ENCODE peak calls at places on chromosomes 1 and 21, in nine cellular contexts. D is NCI-H345, G is cerebellar cortex, O is small intestine, I is T-helper 1 cell, P is midbrain, R is HS-5, T is GM12891, L is T1000. U is an unnamed sample.

GRCh38 chr1:17732475-17732874 is 22.7 kb upstream of the ACTL8 start:
- DNase-seq in D (no peak), G (no peak), O (no peak), I (no peak), P (no peak), R (peak; percentile 40), T (no peak), L (no peak), U (no peak)

GRCh38 chr1:182392045-182393028 is 747 bp upstream of the GLUL start:
- DNase-seq in D (peak; percentile 78), G (no peak), O (peak; percentile 20), I (no peak), P (peak; percentile 55), R (no peak), T (no peak), L (no peak), U (no peak)

GRCh38 chr1:81803423-81804103 is 2.8 kb downstream of the ADGRL2 start:
- DNase-seq in D (no peak), G (no peak), O (no peak), I (no peak), P (no peak), R (peak; percentile 29), T (no peak), L (no peak), U (peak; percentile 48)

GRCh38 chr1:161260346-161260745 is 1.8 kb downstream of the PCP4L1 start:
- DNase-seq in D (no peak), G (no peak), O (no peak), I (no peak), P (no peak), R (no peak), T (no peak), L (no peak), U (no peak)

GRCh38 chr21:42545745-42546144 is 32.1 kb downstream of the SLC37A1 start:
- DNase-seq in D (no peak), G (no peak), O (no peak), I (no peak), P (no peak), R (no peak), T (no peak), L (no peak), U (no peak)

GRCh38 chr1:80054129-80054528 is 1047.6 kb upstream of the ADGRL4 start:
- DNase-seq in D (peak; percentile 97), G (no peak), O (no peak), I (no peak), P (no peak), R (no peak), T (no peak), L (peak; percentile 21), U (peak; percentile 98)

GRCh38 chr1:94322696-94323095 is 85.3 kb upstream of the ARHGAP29 start:
- DNase-seq in D (no peak), G (no peak), O (no peak), I (no peak), P (no peak), R (no peak), T (no peak), L (no peak), U (peak; percentile 78)

GRCh38 chr1:184527402-184527801 is 140.6 kb downstream of the C1orf21 start:
- DNase-seq in D (no peak), G (no peak), O (no peak), I (no peak), P (no peak), R (no peak), T (no peak), L (no peak), U (no peak)

GRCh38 chr1:109821831-109822745 is 58.4 kb upstream of the EPS8L3 start:
- DNase-seq in D (no peak), G (no peak), O (no peak), I (no peak), P (no peak), R (no peak), T (no peak), L (no peak), U (no peak)

GRCh38 chr1:204380293-204380831 is 20.6 kb upstream of the PLEKHA6 start:
- DNase-seq in D (no peak), G (no peak), O (no peak), I (no peak), P (no peak), R (no peak), T (no peak), L (no peak), U (no peak)

GRCh38 chr1:153968400-153968799 is 698 bp downstream of the CREB3L4 start:
- DNase-seq in D (no peak), G (no peak), O (no peak), I (no peak), P (no peak), R (no peak), T (no peak), L (no peak), U (no peak)

GRCh38 chr1:149845416-149845815 is 54.0 kb upstream of the BOLA1 start:
- DNase-seq in D (no peak), G (peak; percentile 30), O (peak; percentile 5), I (no peak), P (no peak), R (no peak), T (no peak), L (no peak), U (no peak)

GRCh38 chr1:110746644-110747259 is 72.0 kb upstream of the KCNA3 start:
- DNase-seq in D (no peak), G (no peak), O (peak; percentile 10), I (peak; percentile 34), P (peak; percentile 40), R (no peak), T (no peak), L (peak; percentile 3), U (peak; percentile 44)

GRCh38 chr1:183291802-183292515 is 105.9 kb downstream of the LAMC2 start:
- DNase-seq in D (no peak), G (no peak), O (no peak), I (no peak), P (no peak), R (no peak), T (no peak), L (no peak), U (no peak)

GRCh38 chr1:202076050-202076511 is 46.6 kb upstream of the GPR37L1 start:
- DNase-seq in D (peak; percentile 37), G (no peak), O (peak; percentile 96), I (no peak), P (no peak), R (no peak), T (no peak), L (no peak), U (no peak)

GRCh38 chr21:45465611-45466329 is 60.8 kb downstream of the COL18A1 start:
- DNase-seq in D (no peak), G (no peak), O (no peak), I (no peak), P (no peak), R (no peak), T (no peak), L (no peak), U (no peak)

GRCh38 chr1:51574796-51575195 is 42.1 kb upstream of the OSBPL9 start:
- DNase-seq in D (no peak), G (peak; percentile 9), O (no peak), I (no peak), P (peak; percentile 46), R (no peak), T (no peak), L (no peak), U (no peak)

GRCh38 chr1:205298191-205298994 is 23.2 kb downstream of the NUAK2 start:
- DNase-seq in D (no peak), G (peak; percentile 87), O (no peak), I (no peak), P (no peak), R (peak; percentile 96), T (no peak), L (peak; percentile 88), U (peak; percentile 100)

GRCh38 chr1:24134376-24134775 is 8.6 kb downstream of the IL22RA1 start:
- DNase-seq in D (no peak), G (no peak), O (no peak), I (no peak), P (no peak), R (no peak), T (no peak), L (no peak), U (no peak)

GRCh38 chr1:184888505-184888904 is 85.8 kb downstream of the NIBAN1 start:
- DNase-seq in D (no peak), G (no peak), O (no peak), I (no peak), P (no peak), R (peak; percentile 63), T (no peak), L (no peak), U (peak; percentile 59)

GRCh38 chr1:20365421-20366075 is 74.9 kb downstream of the VWA5B1 start:
- DNase-seq in D (no peak), G (no peak), O (no peak), I (no peak), P (no peak), R (no peak), T (no peak), L (no peak), U (no peak)

GRCh38 chr1:151612506-151613274 is 840 bp downstream of the SNX27 start:
- DNase-seq in D (peak; percentile 51), G (peak; percentile 35), O (no peak), I (no peak), P (no peak), R (no peak), T (peak; percentile 25), L (no peak), U (no peak)

GRCh38 chr21:32335601-32336575 is 37.2 kb downstream of the MRAP start:
- DNase-seq in D (no peak), G (peak; percentile 6), O (no peak), I (no peak), P (peak; percentile 87), R (no peak), T (no peak), L (no peak), U (no peak)

GRCh38 chr1:44407430-44408180 is 2.5 kb downstream of the RNF220 start:
- DNase-seq in D (no peak), G (no peak), O (no peak), I (no peak), P (no peak), R (no peak), T (no peak), L (no peak), U (no peak)

GRCh38 chr1:85111709-85112108 is 63.4 kb upstream of the MCOLN3 start:
- DNase-seq in D (no peak), G (no peak), O (no peak), I (no peak), P (no peak), R (no peak), T (no peak), L (no peak), U (no peak)

U was measured in foreskin keratinocyte.